ENCODE peak calls at places on chromosomes 5 and 9, in four cellular contexts. M is GM12878, Y is stomach, G is transverse colon. R is an unnamed sample.

GRCh38 chr5:7012057-7012456 is 298.8 kb downstream of the TENT4A start:
- DNase-seq in M (no peak), Y (no peak), G (no peak), R (no peak)

GRCh38 chr5:40743771-40744170 is 12.0 kb downstream of the TTC33 start:
- DNase-seq in M (no peak), Y (no peak), G (no peak), R (no peak)

GRCh38 chr9:72039532-72039931 is 20.9 kb downstream of the C9orf57 start:
- DNase-seq in M (peak), Y (no peak), G (no peak), R (no peak)

GRCh38 chr5:55897206-55897894 is 46.2 kb downstream of the IL31RA start:
- DNase-seq in M (no peak), Y (no peak), G (no peak), R (peak)

GRCh38 chr9:89632136-89633135 is 27.6 kb downstream of the GADD45G start:
- DNase-seq in M (no peak), Y (no peak), G (no peak), R (no peak)

GRCh38 chr9:95457769-95458168 is 59.0 kb downstream of the PTCH1 start:
- DNase-seq in M (no peak), Y (no peak), G (no peak), R (no peak)

GRCh38 chr5:29518176-29518575 is 1675.3 kb upstream of the CDH6 start:
- DNase-seq in M (no peak), Y (no peak), G (no peak), R (no peak)

GRCh38 chr5:38672059-38672791 is 115.8 kb upstream of the LIFR start:
- DNase-seq in M (no peak), Y (no peak), G (no peak), R (no peak)

GRCh38 chr9:134384811-134385479 is 58.7 kb downstream of the RXRA start:
- DNase-seq in M (no peak), Y (no peak), G (no peak), R (no peak)

GRCh38 chr5:91816674-91817073 is 433.6 kb upstream of the ARRDC3 start:
- DNase-seq in M (no peak), Y (no peak), G (no peak), R (no peak)

GRCh38 chr5:17511775-17512325 is 6.3 kb upstream of the TAF11L3 start:
- DNase-seq in M (no peak), Y (no peak), G (no peak), R (no peak)

GRCh38 chr5:143399616-143400540 is 3.6 kb downstream of the NR3C1 start:
- DNase-seq in M (no peak), Y (no peak), G (no peak), R (no peak)

GRCh38 chr9:6184749-6185645 is 30.6 kb upstream of the IL33 start:
- DNase-seq in M (peak), Y (peak), G (no peak), R (no peak)

GRCh38 chr9:112037281-112038016 is 137.6 kb downstream of the SUSD1 start:
- DNase-seq in M (peak), Y (no peak), G (peak), R (peak)

GRCh38 chr5:155087036-155087435 is 73.5 kb downstream of the KIF4B start:
- DNase-seq in M (no peak), Y (no peak), G (no peak), R (no peak)

GRCh38 chr5:180222056-180222455 is 13.0 kb upstream of the RASGEF1C start:
- DNase-seq in M (no peak), Y (no peak), G (no peak), R (no peak)

GRCh38 chr5:22889714-22890113 is 36.6 kb upstream of the CDH12 start:
- DNase-seq in M (no peak), Y (no peak), G (no peak), R (no peak)

GRCh38 chr5:139379626-139380449 is 3.3 kb downstream of the SLC23A1 start:
- DNase-seq in M (no peak), Y (no peak), G (no peak), R (no peak)

GRCh38 chr9:122816163-122816867 is 12.1 kb downstream of the PDCL start:
- DNase-seq in M (no peak), Y (no peak), G (peak), R (peak)

GRCh38 chr5:79490323-79490936 is 23.5 kb downstream of the HOMER1 start:
- DNase-seq in M (no peak), Y (no peak), G (no peak), R (no peak)

GRCh38 chr5:15601274-15601673 is 101.3 kb downstream of the FBXL7 start:
- DNase-seq in M (no peak), Y (no peak), G (no peak), R (no peak)

GRCh38 chr5:10046681-10047080 is 203.0 kb downstream of the ATPSCKMT start:
- DNase-seq in M (no peak), Y (no peak), G (no peak), R (no peak)

GRCh38 chr5:171623551-171624097 is 162.0 kb upstream of the SMIM23 start:
- DNase-seq in M (no peak), Y (no peak), G (no peak), R (no peak)

GRCh38 chr5:75608886-75609285 is 2.4 kb upstream of the ANKDD1B start:
- DNase-seq in M (no peak), Y (no peak), G (no peak), R (no peak)

GRCh38 chr5:34483442-34484033 is 172.6 kb upstream of the RAI14 start:
- DNase-seq in M (no peak), Y (no peak), G (no peak), R (no peak)

GRCh38 chr5:102036927-102037326 is 259.2 kb downstream of the SLCO4C1 start:
- DNase-seq in M (no peak), Y (no peak), G (no peak), R (no peak)

DNA sequence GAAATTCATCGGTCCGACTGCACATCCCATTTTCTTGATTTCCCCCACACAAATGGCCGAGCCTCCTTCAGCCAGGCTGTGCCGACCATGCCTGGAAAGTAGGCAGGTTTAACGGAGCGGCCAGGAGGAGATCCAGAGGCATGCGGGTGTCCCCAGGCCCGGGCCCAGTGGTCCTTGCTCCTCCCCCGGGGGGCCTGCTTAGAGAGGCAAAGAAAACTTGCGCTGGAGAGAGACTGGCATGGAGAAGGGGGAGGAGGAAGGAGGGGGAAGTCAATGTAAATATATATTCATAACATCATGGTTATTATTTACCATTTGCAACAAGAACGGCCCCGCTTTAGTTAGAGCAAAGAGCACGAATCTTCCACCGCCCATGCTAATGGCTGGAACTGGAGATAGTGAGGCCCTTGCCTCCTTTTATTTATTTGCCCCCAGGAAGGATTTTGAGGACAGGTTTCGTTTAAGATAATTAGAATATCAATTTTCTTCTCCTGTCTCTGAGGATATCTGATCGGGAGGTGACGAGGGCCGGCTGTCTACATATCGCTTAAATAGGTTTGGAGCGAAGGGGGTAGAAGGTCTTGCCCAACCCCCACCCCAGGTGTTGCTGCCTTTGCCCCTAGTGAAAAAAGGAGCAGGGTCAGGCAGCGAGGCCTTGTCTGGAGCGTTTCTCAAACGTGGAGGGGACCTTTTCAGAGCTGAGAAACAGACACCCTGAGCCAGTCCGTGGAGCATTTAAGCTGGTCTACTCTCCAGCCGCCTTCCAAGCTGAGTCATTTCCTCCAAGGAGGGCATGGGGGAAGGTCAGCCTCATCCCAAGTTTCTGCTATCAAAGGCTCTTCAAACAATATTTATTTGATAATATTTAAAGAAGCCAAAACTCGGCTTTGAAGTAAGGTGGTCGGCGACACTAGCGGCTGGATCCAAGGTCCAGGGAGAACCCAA is 2.5 kb downstream of the BARHL1 start:
- DNase-seq in M (no peak), Y (no peak), G (no peak), R (no peak)
- TF ChIP-seq POLR2AphosphoS5 in M (no peak), Y (no peak), G (no peak), R (no peak)

DNA sequence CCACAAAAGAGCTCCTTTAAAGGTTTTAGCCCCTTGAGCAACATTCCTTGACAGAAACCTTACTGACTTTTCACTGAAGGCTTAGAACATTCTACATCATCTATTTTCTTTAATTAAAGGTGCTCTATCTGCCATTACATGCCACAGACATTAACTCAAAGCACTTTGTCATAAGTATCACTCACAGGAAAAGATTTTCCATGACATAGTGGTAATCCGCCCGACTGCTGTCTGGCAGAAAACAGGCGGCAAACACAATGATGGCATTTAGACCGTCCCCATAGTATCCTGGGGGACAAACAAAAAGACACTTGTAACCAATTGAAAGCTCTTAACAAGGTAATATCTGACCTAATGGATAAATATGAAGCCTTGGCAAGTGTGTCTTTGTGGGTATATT is 126.2 kb upstream of the PCA3 start:
- DNase-seq in M (no peak), Y (no peak), G (no peak), R (no peak)
- H3K27ac ChIP-seq in M (no peak), Y (no peak), G (no peak), R (peak)

GRCh38 chr9:83971485-83971884 is 8.5 kb downstream of the HNRNPK start:
- DNase-seq in M (no peak), Y (no peak), G (no peak), R (no peak)
- TF ChIP-seq POLR2AphosphoS5 in M (peak), Y (no peak), G (no peak), R (peak)

GRCh38 chr5:67094476-67095300 is 101.9 kb downstream of the CD180 start:
- DNase-seq in M (no peak), Y (no peak), G (no peak), R (no peak)
- H3K27ac ChIP-seq in M (no peak), Y (peak), G (peak), R (no peak)

DNA sequence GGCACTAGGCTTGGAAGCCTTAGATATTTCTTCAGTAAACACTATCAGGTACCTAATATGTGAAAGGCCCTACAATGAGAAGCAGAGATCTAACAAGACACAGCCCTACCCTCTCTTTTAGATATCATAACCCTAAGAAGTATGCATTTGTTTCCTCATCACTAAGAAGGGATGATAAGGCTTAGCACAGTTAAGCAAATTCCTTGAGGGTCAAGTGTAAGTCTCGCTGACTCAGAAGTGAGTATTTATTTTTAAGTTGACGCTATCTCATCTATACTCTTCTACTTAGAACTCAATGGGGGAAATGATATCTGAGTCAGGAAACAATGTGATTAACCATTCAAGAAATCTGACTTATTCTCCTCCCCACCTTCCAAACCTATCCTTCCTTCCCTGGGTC is 149.8 kb downstream of the ESM1 start:
- DNase-seq in M (no peak), Y (no peak), G (no peak), R (no peak)
- TF ChIP-seq POLR2AphosphoS5 in M (no peak), Y (no peak), G (no peak), R (no peak)

DNA sequence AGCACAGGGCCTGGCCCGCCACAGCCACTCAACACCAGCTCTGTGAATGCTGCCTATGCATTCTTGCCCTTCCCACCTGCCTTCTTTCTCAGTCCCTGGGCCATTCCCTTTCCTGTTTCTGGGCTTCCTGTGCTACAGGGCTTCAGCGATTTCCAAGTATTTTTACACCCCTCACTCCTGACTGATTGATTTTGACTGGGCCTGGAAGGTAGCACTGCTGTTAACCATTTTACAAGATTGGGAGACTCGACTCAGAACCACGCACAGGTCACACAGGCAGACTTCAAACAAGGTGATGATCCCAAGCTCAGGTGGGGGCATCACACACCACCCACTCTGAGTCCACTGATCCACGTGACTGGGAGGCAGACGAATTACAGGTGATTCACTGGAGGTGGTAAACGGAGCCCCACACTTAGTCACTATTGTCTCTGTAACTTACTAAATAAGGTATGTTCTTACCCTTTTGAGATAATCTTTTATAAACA is 21.3 kb downstream of the PTPN3 start:
- DNase-seq in M (no peak), Y (no peak), G (peak), R (no peak)
- H3K27ac ChIP-seq in M (no peak), Y (peak), G (peak), R (no peak)

GRCh38 chr5:147431586-147431985 is 78.3 kb downstream of the DPYSL3 start:
- DNase-seq in M (no peak), Y (no peak), G (no peak), R (peak)
- TF ChIP-seq POLR2AphosphoS5 in M (no peak), Y (no peak), G (no peak), R (no peak)

R was measured in HL-60.